ENCODE peak calls at places on chromosomes 1 and 21, in ten cellular contexts. J, P, G, Y, H, M, U, E, X and D are unnamed samples.

GRCh38 chr21:27291006-27291405 is 324.1 kb upstream of the ADAMTS5 start:
- DNase-seq in P (no peak), H (no peak), G (no peak), U (no peak), M (no peak), X (no peak), J (no peak), Y (no peak), E (no peak), D (no peak)

GRCh38 chr1:228378453-228379164 is 28.0 kb downstream of the TRIM11 start:
- DNase-seq in Y (peak; percentile 56), P (peak; percentile 96), M (peak; percentile 87), H (peak; percentile 88), U (peak; percentile 56), E (peak; percentile 86), X (peak; percentile 50), G (no peak), J (no peak), D (peak; percentile 58)

GRCh38 chr1:84163123-84164038 is 19.3 kb downstream of the PRKACB start:
- DNase-seq in H (no peak), Y (no peak), U (no peak), E (no peak), M (no peak), G (no peak), X (no peak), P (no peak), J (no peak), D (no peak)

GRCh38 chr1:31669786-31670582 is 25.3 kb upstream of the PEF1 start:
- DNase-seq in P (peak; percentile 56), X (peak; percentile 70), M (peak; percentile 42), G (no peak), H (no peak), U (peak; percentile 12), J (no peak), E (peak; percentile 94), Y (peak; percentile 90), D (peak; percentile 94)

GRCh38 chr1:202247837-202248795 is 54.5 kb downstream of the LGR6 start:
- DNase-seq in E (peak; percentile 50), Y (no peak), J (no peak), G (no peak), X (no peak), P (no peak), U (no peak), M (no peak), H (peak; percentile 49), D (no peak)

GRCh38 chr1:160567858-160568682 is 11.2 kb downstream of the CD84 start:
- DNase-seq in X (no peak), U (no peak), G (no peak), J (no peak), Y (peak; percentile 22), M (no peak), H (no peak), E (no peak), P (no peak), D (no peak)

GRCh38 chr21:44732263-44732662 is 20.9 kb upstream of the TSPEAR start:
- DNase-seq in E (no peak), G (no peak), P (no peak), X (no peak), Y (no peak), M (no peak), H (no peak), U (no peak), J (no peak), D (no peak)

GRCh38 chr1:107963601-107964396 is 1.2 kb downstream of the VAV3 start:
- DNase-seq in H (peak; percentile 89), X (peak; percentile 44), G (no peak), Y (peak; percentile 34), U (no peak), M (no peak), P (peak; percentile 23), E (peak; percentile 59), J (peak; percentile 62), D (peak; percentile 39)

GRCh38 chr1:156920233-156921052 is at the start of gene LRRC71:
- DNase-seq in J (no peak), H (peak; percentile 87), G (no peak), E (peak; percentile 85), Y (peak; percentile 79), X (peak; percentile 71), U (peak; percentile 49), M (peak; percentile 95), P (peak; percentile 75), D (peak; percentile 78)

GRCh38 chr1:62337535-62337784 is 18.2 kb upstream of the KANK4 start:
- DNase-seq in M (no peak), U (no peak), G (no peak), H (peak; percentile 52), X (no peak), J (no peak), Y (no peak), E (no peak), P (no peak), D (no peak)

GRCh38 chr21:42578761-42579415 is 65.2 kb downstream of the SLC37A1 start:
- DNase-seq in P (no peak), G (no peak), H (peak; percentile 43), J (no peak), E (peak; percentile 45), U (no peak), X (peak; percentile 12), M (no peak), Y (peak; percentile 1), D (no peak)

GRCh38 chr1:4219826-4220225 is 319.8 kb upstream of the C1orf174 start:
- DNase-seq in U (no peak), E (no peak), Y (no peak), P (no peak), J (no peak), M (no peak), X (no peak), H (no peak), G (no peak), D (no peak)

GRCh38 chr1:1359316-1359667 is 937 bp upstream of the MXRA8 start:
- DNase-seq in M (no peak), H (peak; percentile 62), P (no peak), G (no peak), Y (no peak), U (no peak), E (no peak), J (no peak), X (no peak), D (no peak)

GRCh38 chr1:12594966-12595838 is 22.8 kb downstream of the DHRS3 start:
- DNase-seq in Y (peak; percentile 50), U (no peak), G (no peak), H (peak; percentile 85), X (peak; percentile 51), P (peak; percentile 90), M (no peak), E (peak; percentile 86), J (no peak), D (peak; percentile 63)

GRCh38 chr1:235943581-235944114 is 76.9 kb upstream of the LYST start:
- DNase-seq in H (no peak), U (no peak), G (no peak), P (no peak), Y (no peak), E (no peak), J (no peak), M (no peak), X (no peak), D (no peak)

GRCh38 chr21:42837421-42838211 is 41.7 kb downstream of the WDR4 start:
- DNase-seq in G (no peak), M (peak; percentile 59), U (no peak), H (peak; percentile 72), E (no peak), Y (no peak), J (no peak), P (peak; percentile 43), X (no peak), D (peak; percentile 21)

GRCh38 chr1:16139473-16139962 is 16.4 kb downstream of the EPHA2 start:
- DNase-seq in P (no peak), M (no peak), U (no peak), H (no peak), X (no peak), Y (no peak), E (no peak), G (no peak), J (no peak), D (no peak)

GRCh38 chr1:28933918-28934317 is 19.5 kb downstream of the EPB41 start:
- DNase-seq in G (no peak), Y (no peak), P (no peak), X (no peak), E (no peak), J (no peak), U (no peak), M (no peak), H (no peak), D (no peak)
- H3K4me1 ChIP-seq in G (no peaks in the 10 kb centered on the region), Y (peaks cover 21% of the 10 kb centered on the region), P (no peaks in the 10 kb centered on the region), X (no peaks in the 10 kb centered on the region), E (peaks cover 3% of the 10 kb centered on the region), J (no peaks in the 10 kb centered on the region), U (no peaks in the 10 kb centered on the region), M (peaks cover 27% of the 10 kb centered on the region), H (peaks cover 31% of the 10 kb centered on the region), D (no peaks in the 10 kb centered on the region)

DNA sequence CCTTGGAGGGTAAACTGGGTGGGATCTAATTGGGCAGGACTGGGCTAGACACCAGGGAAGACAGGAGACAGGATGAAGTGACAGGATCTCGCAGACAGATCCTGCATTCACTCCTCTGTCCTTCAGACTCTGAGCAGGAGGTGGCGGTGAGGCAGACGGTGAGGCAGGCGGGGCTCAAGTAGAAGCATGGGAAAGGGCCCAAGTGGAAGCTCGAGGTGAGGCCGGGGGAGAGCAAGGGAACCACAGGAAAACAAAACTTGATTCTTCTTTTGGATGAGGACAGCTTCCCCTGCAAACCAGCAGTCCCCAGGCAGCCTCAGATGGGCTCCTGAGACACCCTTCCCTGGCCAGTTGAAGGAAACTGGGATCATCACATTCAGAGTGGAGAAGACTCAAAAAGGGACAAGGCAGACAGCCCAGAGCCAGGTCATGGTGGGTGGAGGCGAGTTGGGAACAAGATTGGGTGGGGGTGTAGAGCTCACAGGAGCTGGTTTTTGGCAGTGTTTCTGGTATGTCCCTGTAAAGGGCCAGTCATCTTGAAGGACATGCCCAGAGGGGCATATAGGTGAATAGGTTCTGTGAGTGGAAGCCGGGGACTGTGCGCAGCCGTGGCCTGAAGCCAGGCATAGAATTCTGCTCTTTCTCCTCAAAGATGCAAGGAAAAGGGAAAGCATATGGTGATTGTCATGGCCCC is 18.1 kb downstream of the INKA2 start:
- DNase-seq in P (no peak), Y (no peak), M (no peak), G (no peak), E (no peak), X (no peak), U (no peak), J (no peak), H (no peak), D (no peak)
- TF ChIP-seq POLR2AphosphoS5 in P (no peak), Y (no peak), M (no peak), G (no peak), E (no peak), X (no peak), U (peak; percentile 7), J (no peak), H (peak; percentile 36), D (no peak)

GRCh38 chr1:204085876-204086275 is 13.0 kb downstream of the SOX13 start:
- DNase-seq in X (no peak), M (no peak), U (no peak), G (no peak), J (no peak), P (no peak), Y (no peak), E (no peak), H (peak; percentile 36), D (no peak)
- H3K4me1 ChIP-seq in X (peaks cover 92% of the 10 kb centered on the region), M (no peaks in the 10 kb centered on the region), U (peaks cover 24% of the 10 kb centered on the region), G (peaks cover 54% of the 10 kb centered on the region), J (no peaks in the 10 kb centered on the region), P (no peaks in the 10 kb centered on the region), Y (peaks cover 92% of the 10 kb centered on the region), E (peaks cover 97% of the 10 kb centered on the region), H (peaks cover 63% of the 10 kb centered on the region), D (peaks cover 100% of the 10 kb centered on the region)

DNA sequence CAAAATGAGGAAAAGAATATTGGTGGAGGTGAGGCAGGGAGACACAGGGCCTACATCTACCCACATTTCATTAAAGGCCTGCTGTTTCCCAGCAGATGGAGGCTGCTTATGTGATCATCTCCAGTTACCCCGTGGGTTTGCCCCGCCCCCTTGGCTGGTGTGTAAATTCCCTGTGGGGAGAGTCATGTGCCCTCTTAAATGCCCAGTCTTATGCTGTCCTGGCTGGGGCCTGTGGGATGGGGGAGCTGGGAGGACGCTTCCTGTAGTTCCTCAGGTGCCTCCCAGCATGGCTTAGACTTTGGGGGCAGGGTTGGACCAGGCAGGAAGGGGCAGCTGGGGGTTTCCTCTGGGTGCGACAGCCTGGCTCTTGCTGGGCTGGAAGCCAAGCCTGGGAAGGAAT is 15.5 kb upstream of the CITED4 start:
- DNase-seq in X (peak; percentile 53), E (peak; percentile 90), M (no peak), H (peak; percentile 75), U (no peak), P (peak; percentile 35), G (no peak), J (no peak), Y (peak; percentile 33), D (peak; percentile 44)
- TF ChIP-seq POLR2AphosphoS5 in X (no peak), E (peak; percentile 81), M (no peak), H (no peak), U (peak; percentile 45), P (no peak), G (no peak), J (no peak), Y (no peak), D (no peak)